ENCODE peak calls at places on chromosomes 12 and 14, in nine cellular contexts. X is upper lobe of right lung, D is left ventricle myocardium inferior, O is breast epithelium, P is thoracic aorta, L is neural crest cell, I is transverse colon, B is pancreas, W is HFFc6. T is an unnamed sample.

GRCh38 chr14:23307687-23308644 is 1.3 kb downstream of the BCL2L2 start:
- DNase-seq in X (no peak), D (no peak), O (peak; percentile 15), P (no peak), L (no peak), I (no peak), B (no peak), W (no peak), T (peak; percentile 44)

GRCh38 chr12:25682421-25682820 is 129.3 kb upstream of the LMNTD1 start:
- DNase-seq in X (no peak), D (no peak), O (no peak), P (no peak), L (no peak), I (no peak), B (no peak), W (no peak), T (no peak)

GRCh38 chr12:89648211-89648930 is 60.3 kb downstream of the ATP2B1 start:
- DNase-seq in X (no peak), D (no peak), O (no peak), P (no peak), L (no peak), I (no peak), B (no peak), W (peak; percentile 1), T (no peak)

GRCh38 chr12:49885118-49885517 is 18.6 kb downstream of the FAIM2 start:
- DNase-seq in X (no peak), D (no peak), O (no peak), P (no peak), L (no peak), I (no peak), B (no peak), W (no peak), T (no peak)

GRCh38 chr12:128819293-128820144 is 4.2 kb downstream of the SLC15A4 start:
- DNase-seq in X (no peak), D (no peak), O (no peak), P (no peak), L (no peak), I (no peak), B (no peak), W (no peak), T (no peak)

GRCh38 chr12:24591079-24591626 is 357.7 kb downstream of the BCAT1 start:
- DNase-seq in X (no peak), D (no peak), O (no peak), P (no peak), L (no peak), I (no peak), B (no peak), W (no peak), T (no peak)

GRCh38 chr12:71756054-71756675 is 1.5 kb downstream of the RAB21 start:
- DNase-seq in X (no peak), D (no peak), O (no peak), P (no peak), L (no peak), I (no peak), B (no peak), W (no peak), T (no peak)

GRCh38 chr12:89706551-89707348 is 1.9 kb downstream of the ATP2B1 start:
- DNase-seq in X (peak; percentile 61), D (no peak), O (peak; percentile 45), P (no peak), L (no peak), I (no peak), B (no peak), W (no peak), T (peak; percentile 25)

GRCh38 chr12:24901975-24902461 is 46.9 kb downstream of the BCAT1 start:
- DNase-seq in X (no peak), D (no peak), O (no peak), P (no peak), L (peak; percentile 52), I (no peak), B (no peak), W (no peak), T (no peak)

GRCh38 chr14:23094666-23095195 is at the start of gene ACIN1:
- DNase-seq in X (peak; percentile 99), D (no peak), O (no peak), P (peak; percentile 40), L (peak; percentile 100), I (no peak), B (no peak), W (peak; percentile 64), T (peak; percentile 76)

GRCh38 chr12:20946732-20947131 is 136.2 kb downstream of the SLCO1B3 start:
- DNase-seq in X (no peak), D (no peak), O (no peak), P (no peak), L (peak; percentile 35), I (no peak), B (peak; percentile 19), W (no peak), T (no peak)

GRCh38 chr14:74042296-74042695 is 23.1 kb downstream of the BBOF1 start:
- DNase-seq in X (no peak), D (no peak), O (no peak), P (no peak), L (no peak), I (no peak), B (no peak), W (no peak), T (no peak)
- TF ChIP-seq CTCF in X (no peak), D (no peak), O (no peak), P (no peak), L (no peak), I (no peak), B (no peak), W (no peak), T (no peak)

GRCh38 chr14:70955543-70956480 is 48.6 kb downstream of the PCNX1 start:
- DNase-seq in X (no peak), D (no peak), O (no peak), P (no peak), L (no peak), I (no peak), B (no peak), W (peak; percentile 35), T (no peak)
- TF ChIP-seq CTCF in X (peak; percentile 58), D (peak; percentile 64), O (no peak), P (peak; percentile 31), L (peak; percentile 57), I (peak; percentile 28), B (no peak), W (peak; percentile 78), T (peak; percentile 66)

GRCh38 chr12:54628186-54628846 is 6.4 kb downstream of the LACRT start:
- DNase-seq in X (no peak), D (no peak), O (no peak), P (no peak), L (no peak), I (no peak), B (no peak), W (no peak), T (no peak)

GRCh38 chr12:54629925-54630324 is 4.8 kb downstream of the LACRT start:
- DNase-seq in X (no peak), D (no peak), O (no peak), P (no peak), L (no peak), I (no peak), B (no peak), W (no peak), T (no peak)

GRCh38 chr12:54634795-54635194 is at the start of gene LACRT:
- DNase-seq in X (no peak), D (no peak), O (no peak), P (no peak), L (no peak), I (no peak), B (no peak), W (no peak), T (no peak)

GRCh38 chr12:54631551-54631950 is 3.1 kb downstream of the LACRT start:
- DNase-seq in X (no peak), D (no peak), O (no peak), P (no peak), L (no peak), I (no peak), B (no peak), W (no peak), T (no peak)

DNA sequence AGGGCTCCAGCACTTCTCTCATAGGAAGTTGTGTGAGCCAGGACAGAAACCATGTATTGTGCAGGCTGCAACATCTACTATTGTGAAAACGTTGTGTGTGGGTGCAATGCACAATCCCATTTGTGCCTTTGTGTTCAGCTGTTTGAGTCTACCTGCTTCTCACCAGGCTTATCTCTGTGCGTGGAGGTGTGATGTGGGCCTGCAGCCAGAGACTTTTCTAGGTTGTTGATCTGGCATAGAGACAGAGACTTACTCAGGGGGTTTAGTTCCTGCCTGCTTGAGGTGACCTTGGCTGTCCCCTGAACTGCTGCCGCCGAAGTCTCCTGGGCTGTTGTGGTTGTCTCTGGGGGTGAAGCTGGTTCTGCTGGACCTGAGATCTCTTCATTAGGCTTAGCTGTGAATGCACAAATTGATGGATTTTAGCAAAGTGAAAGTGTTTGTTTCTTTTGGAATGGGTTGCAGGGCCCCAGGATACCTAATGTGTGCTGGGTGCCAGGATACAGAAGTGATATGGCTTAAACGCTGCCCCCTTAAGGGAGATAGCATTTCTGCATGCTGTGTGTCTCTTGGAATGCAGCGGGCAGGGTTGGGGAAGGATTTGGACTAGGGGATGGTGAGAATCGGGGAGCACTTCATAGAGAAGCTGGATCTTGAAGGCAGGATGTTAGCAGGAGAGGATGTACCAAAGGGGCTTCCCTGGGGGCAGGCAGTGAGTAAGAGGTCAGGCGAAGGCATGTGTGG is 2.5 kb downstream of the LACRT start:
- DNase-seq in X (no peak), D (no peak), O (no peak), P (no peak), L (no peak), I (no peak), B (no peak), W (no peak), T (no peak)
- TF ChIP-seq CTCF in X (no peak), D (no peak), O (no peak), P (no peak), L (no peak), I (no peak), B (no peak), W (no peak), T (no peak)

GRCh38 chr14:90609376-90609775 is 206.9 kb downstream of the TTC7B start:
- DNase-seq in X (peak; percentile 27), D (no peak), O (no peak), P (no peak), L (no peak), I (no peak), B (no peak), W (no peak), T (no peak)

GRCh38 chr14:90611936-90612335 is 204.3 kb downstream of the TTC7B start:
- DNase-seq in X (no peak), D (no peak), O (no peak), P (no peak), L (no peak), I (no peak), B (no peak), W (no peak), T (no peak)

GRCh38 chr14:90608925-90609324 is 207.3 kb downstream of the TTC7B start:
- DNase-seq in X (no peak), D (no peak), O (no peak), P (no peak), L (no peak), I (no peak), B (no peak), W (no peak), T (no peak)

GRCh38 chr14:90611501-90611900 is 204.7 kb downstream of the TTC7B start:
- DNase-seq in X (no peak), D (no peak), O (no peak), P (no peak), L (no peak), I (no peak), B (no peak), W (no peak), T (no peak)

DNA sequence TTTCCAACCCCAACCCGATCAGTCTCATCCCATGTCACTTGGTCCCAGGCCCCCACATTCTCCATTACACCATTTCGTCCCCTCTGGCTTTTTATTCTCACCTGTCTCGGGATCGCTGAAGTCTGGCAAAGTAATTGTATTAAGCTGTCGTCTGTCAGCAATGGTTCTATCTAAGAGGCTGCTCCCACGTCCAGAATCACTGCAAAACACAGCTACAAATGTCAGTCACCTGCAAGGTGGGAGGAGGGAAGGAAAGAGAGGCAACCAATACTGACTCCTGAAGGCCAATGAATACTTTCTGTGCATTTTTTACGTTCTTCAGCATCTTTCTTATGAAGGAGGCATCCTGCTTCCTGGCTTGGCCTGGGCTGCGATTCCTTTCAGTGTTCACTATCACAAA is 205.6 kb downstream of the TTC7B start:
- DNase-seq in X (no peak), D (no peak), O (no peak), P (no peak), L (no peak), I (no peak), B (no peak), W (no peak), T (no peak)
- TF ChIP-seq CTCF in X (no peak), D (no peak), O (no peak), P (no peak), L (no peak), I (no peak), B (no peak), W (no peak), T (no peak)